ENCODE peak calls at places on chromosomes 3 and 15, in six cellular contexts. One of them, this sample, is unnamed.

GRCh38 chr15:89673162-89673506 is 6.0 kb downstream of the PLIN1 start:
- DNase-seq in sigmoid colon: no peak
- DNase-seq in IMR-90: no peak
- DNase-seq in body of pancreas: no peak
- DNase-seq in breast epithelium: no peak
- DNase-seq in stomach: no peak
- DNase-seq in this sample: peak; percentile 61

GRCh38 chr15:36585774-36586173 is 6.3 kb downstream of the CDIN1 start:
- DNase-seq in IMR-90: no peak
- DNase-seq in body of pancreas: no peak
- DNase-seq in sigmoid colon: no peak
- DNase-seq in stomach: no peak
- DNase-seq in breast epithelium: no peak
- DNase-seq in this sample: no peak

GRCh38 chr3:188944108-188944507 is 227.7 kb upstream of the TPRG1 start:
- DNase-seq in sigmoid colon: no peak
- DNase-seq in IMR-90: no peak
- DNase-seq in stomach: no peak
- DNase-seq in breast epithelium: peak; percentile 32
- DNase-seq in body of pancreas: no peak
- DNase-seq in this sample: no peak

GRCh38 chr3:119457260-119457659 is 6.2 kb downstream of the TMEM39A start:
- DNase-seq in breast epithelium: no peak
- DNase-seq in sigmoid colon: no peak
- DNase-seq in IMR-90: no peak
- DNase-seq in body of pancreas: peak; percentile 27
- DNase-seq in stomach: no peak
- DNase-seq in this sample: no peak

GRCh38 chr15:58864602-58865419 is 68.7 kb downstream of the SLTM start:
- DNase-seq in breast epithelium: no peak
- DNase-seq in IMR-90: no peak
- DNase-seq in sigmoid colon: no peak
- DNase-seq in body of pancreas: peak; percentile 75
- DNase-seq in stomach: peak; percentile 33
- DNase-seq in this sample: peak; percentile 78

GRCh38 chr15:85491663-85492062 is 111.3 kb downstream of the AKAP13 start:
- DNase-seq in sigmoid colon: no peak
- DNase-seq in breast epithelium: no peak
- DNase-seq in stomach: no peak
- DNase-seq in IMR-90: no peak
- DNase-seq in body of pancreas: no peak
- DNase-seq in this sample: no peak

GRCh38 chr3:190059242-190059590 is 61.5 kb downstream of the P3H2 start:
- DNase-seq in breast epithelium: no peak
- DNase-seq in IMR-90: peak; percentile 74
- DNase-seq in stomach: no peak
- DNase-seq in body of pancreas: no peak
- DNase-seq in sigmoid colon: no peak
- DNase-seq in this sample: no peak

GRCh38 chr3:43584043-43584826 is 37.6 kb downstream of the ANO10 start:
- DNase-seq in breast epithelium: no peak
- DNase-seq in sigmoid colon: no peak
- DNase-seq in stomach: no peak
- DNase-seq in IMR-90: peak; percentile 65
- DNase-seq in body of pancreas: no peak
- DNase-seq in this sample: no peak

GRCh38 chr15:60385620-60386552 is 11.9 kb downstream of the ANXA2 start:
- DNase-seq in stomach: no peak
- DNase-seq in IMR-90: no peak
- DNase-seq in body of pancreas: no peak
- DNase-seq in sigmoid colon: no peak
- DNase-seq in breast epithelium: no peak
- DNase-seq in this sample: no peak

GRCh38 chr15:89367485-89368451 is 33.1 kb upstream of the POLG start:
- DNase-seq in IMR-90: no peak
- DNase-seq in sigmoid colon: no peak
- DNase-seq in body of pancreas: no peak
- DNase-seq in breast epithelium: no peak
- DNase-seq in stomach: no peak
- DNase-seq in this sample: no peak

GRCh38 chr3:137471553-137472204 is 292.4 kb upstream of the SOX14 start:
- DNase-seq in body of pancreas: no peak
- DNase-seq in breast epithelium: no peak
- DNase-seq in sigmoid colon: no peak
- DNase-seq in stomach: no peak
- DNase-seq in IMR-90: no peak
- DNase-seq in this sample: no peak

GRCh38 chr3:13532085-13532484 is 16.8 kb upstream of the FBLN2 start:
- DNase-seq in stomach: no peak
- DNase-seq in sigmoid colon: peak; percentile 81
- DNase-seq in breast epithelium: no peak
- DNase-seq in body of pancreas: no peak
- DNase-seq in IMR-90: no peak
- DNase-seq in this sample: no peak

GRCh38 chr3:188400494-188401243 is 246.7 kb downstream of the LPP start:
- DNase-seq in body of pancreas: peak; percentile 26
- DNase-seq in sigmoid colon: no peak
- DNase-seq in IMR-90: no peak
- DNase-seq in stomach: no peak
- DNase-seq in breast epithelium: no peak
- DNase-seq in this sample: no peak

GRCh38 chr3:153768559-153769469 is 352.4 kb upstream of the ARHGEF26 start:
- DNase-seq in body of pancreas: peak; percentile 56
- DNase-seq in IMR-90: peak; percentile 61
- DNase-seq in sigmoid colon: peak; percentile 60
- DNase-seq in stomach: no peak
- DNase-seq in breast epithelium: peak; percentile 25
- DNase-seq in this sample: peak; percentile 55

GRCh38 chr15:82850242-82850591 is 40.8 kb downstream of the WHAMM start:
- DNase-seq in IMR-90: peak; percentile 5
- DNase-seq in sigmoid colon: no peak
- DNase-seq in body of pancreas: peak; percentile 57
- DNase-seq in stomach: no peak
- DNase-seq in breast epithelium: peak; percentile 16
- DNase-seq in this sample: no peak

GRCh38 chr3:118466795-118467330 is 567.8 kb downstream of the IGSF11 start:
- DNase-seq in body of pancreas: no peak
- DNase-seq in stomach: no peak
- DNase-seq in breast epithelium: no peak
- DNase-seq in IMR-90: no peak
- DNase-seq in sigmoid colon: no peak
- DNase-seq in this sample: no peak

GRCh38 chr15:100919481-100920405 is 586 bp downstream of the LRRK1 start:
- DNase-seq in breast epithelium: no peak
- DNase-seq in IMR-90: peak; percentile 19
- DNase-seq in body of pancreas: peak; percentile 28
- DNase-seq in sigmoid colon: no peak
- DNase-seq in stomach: no peak
- DNase-seq in this sample: peak; percentile 63

GRCh38 chr15:65399001-65399706 is 21.4 kb upstream of the IGDCC3 start:
- DNase-seq in IMR-90: no peak
- DNase-seq in body of pancreas: no peak
- DNase-seq in stomach: no peak
- DNase-seq in sigmoid colon: no peak
- DNase-seq in breast epithelium: no peak
- DNase-seq in this sample: no peak

GRCh38 chr3:158460929-158461328 is 110.1 kb upstream of the MLF1 start:
- DNase-seq in body of pancreas: no peak
- DNase-seq in breast epithelium: no peak
- DNase-seq in IMR-90: peak; percentile 45
- DNase-seq in stomach: no peak
- DNase-seq in sigmoid colon: no peak
- DNase-seq in this sample: no peak

GRCh38 chr3:170421147-170421641 is 2.5 kb downstream of the CLDN11 start:
- DNase-seq in stomach: no peak
- DNase-seq in IMR-90: peak; percentile 44
- DNase-seq in breast epithelium: peak; percentile 73
- DNase-seq in sigmoid colon: no peak
- DNase-seq in body of pancreas: no peak
- DNase-seq in this sample: no peak

GRCh38 chr3:170419301-170420087 is 826 bp downstream of the CLDN11 start:
- DNase-seq in stomach: no peak
- DNase-seq in body of pancreas: no peak
- DNase-seq in breast epithelium: peak; percentile 57
- DNase-seq in IMR-90: peak; percentile 41
- DNase-seq in sigmoid colon: peak; percentile 65
- DNase-seq in this sample: no peak

GRCh38 chr3:170420307-170420821 is 1.7 kb downstream of the CLDN11 start:
- DNase-seq in IMR-90: peak; percentile 47
- DNase-seq in body of pancreas: no peak
- DNase-seq in sigmoid colon: no peak
- DNase-seq in stomach: no peak
- DNase-seq in breast epithelium: peak; percentile 26
- DNase-seq in this sample: no peak

GRCh38 chr3:170417090-170417489 is 1.6 kb upstream of the CLDN11 start:
- DNase-seq in breast epithelium: no peak
- DNase-seq in sigmoid colon: no peak
- DNase-seq in body of pancreas: no peak
- DNase-seq in IMR-90: no peak
- DNase-seq in stomach: no peak
- DNase-seq in this sample: no peak

GRCh38 chr3:170418422-170419300 is at the start of gene CLDN11:
- DNase-seq in IMR-90: peak; percentile 75
- DNase-seq in breast epithelium: peak; percentile 44
- DNase-seq in sigmoid colon: peak; percentile 75
- DNase-seq in body of pancreas: no peak
- DNase-seq in stomach: no peak
- DNase-seq in this sample: no peak
- TF ChIP-seq POLR2A in IMR-90: peak; percentile 34
- TF ChIP-seq POLR2A in breast epithelium: no peak
- TF ChIP-seq POLR2A in sigmoid colon: no peak
- TF ChIP-seq POLR2A in body of pancreas: no peak
- TF ChIP-seq POLR2A in stomach: no peak
- TF ChIP-seq POLR2A in this sample: no peak

DNA sequence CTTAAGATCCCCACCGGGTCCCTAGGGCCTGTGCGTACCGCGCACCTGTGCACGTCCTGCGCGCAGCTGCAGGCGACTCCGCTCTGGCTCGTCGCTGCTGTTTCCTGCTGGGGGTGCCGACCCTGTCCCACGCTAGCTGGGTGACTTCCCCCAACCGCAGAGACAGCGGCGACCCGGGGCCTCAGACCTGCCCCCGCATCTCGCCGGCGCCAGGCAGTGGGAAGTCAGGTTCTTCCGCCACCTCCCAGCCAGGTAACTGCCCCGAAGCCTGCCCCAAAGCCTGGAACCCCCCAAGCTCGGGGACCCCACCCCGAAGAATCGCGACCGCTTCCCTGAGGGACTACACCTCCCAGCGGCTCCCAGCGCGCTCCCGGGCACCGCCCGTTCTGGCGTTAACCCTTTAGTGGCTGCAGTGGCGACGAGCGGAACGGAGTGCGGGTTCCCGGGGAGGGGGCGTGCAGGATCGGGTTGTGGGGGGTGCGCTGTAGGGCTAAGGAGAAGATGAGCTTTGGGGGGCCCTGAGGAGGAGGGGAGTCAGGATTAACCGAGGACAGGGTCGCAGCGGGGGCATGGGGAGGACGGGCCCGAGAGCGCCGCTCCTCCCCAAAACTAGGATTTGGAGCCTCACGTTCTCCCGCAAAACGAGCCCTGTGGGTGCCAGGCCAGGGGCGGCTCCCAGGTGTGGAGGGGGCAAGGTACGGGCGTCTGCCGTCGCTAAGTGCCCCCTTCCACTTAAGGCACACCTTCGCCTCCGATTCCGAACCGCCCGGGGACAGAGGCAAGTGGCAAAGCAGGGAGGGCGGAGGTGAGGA is 589 bp downstream of the NEIL1 start:
- DNase-seq in stomach: peak; percentile 68
- DNase-seq in IMR-90: no peak
- DNase-seq in body of pancreas: peak; percentile 62
- DNase-seq in sigmoid colon: peak; percentile 78
- DNase-seq in breast epithelium: no peak
- DNase-seq in this sample: no peak
- TF ChIP-seq POLR2A in stomach: no peak
- TF ChIP-seq POLR2A in IMR-90: no peak
- TF ChIP-seq POLR2A in body of pancreas: peak; percentile 64
- TF ChIP-seq POLR2A in sigmoid colon: no peak
- TF ChIP-seq POLR2A in breast epithelium: no peak
- TF ChIP-seq POLR2A in this sample: no peak

GRCh38 chr15:42581272-42581730 is 5.9 kb downstream of the STARD9 start:
- DNase-seq in IMR-90: peak; percentile 68
- DNase-seq in sigmoid colon: peak; percentile 95
- DNase-seq in stomach: peak; percentile 88
- DNase-seq in breast epithelium: peak; percentile 71
- DNase-seq in body of pancreas: peak; percentile 86
- DNase-seq in this sample: peak; percentile 88
- TF ChIP-seq POLR2A in IMR-90: no peak
- TF ChIP-seq POLR2A in sigmoid colon: no peak
- TF ChIP-seq POLR2A in stomach: no peak
- TF ChIP-seq POLR2A in breast epithelium: no peak
- TF ChIP-seq POLR2A in body of pancreas: peak; percentile 48
- TF ChIP-seq POLR2A in this sample: peak; percentile 42

GRCh38 chr3:48633743-48634142 is 1.5 kb downstream of the SLC26A6 start:
- DNase-seq in breast epithelium: no peak
- DNase-seq in stomach: no peak
- DNase-seq in body of pancreas: no peak
- DNase-seq in IMR-90: no peak
- DNase-seq in sigmoid colon: no peak
- DNase-seq in this sample: no peak

GRCh38 chr3:48637305-48637704 is 2.0 kb upstream of the SLC26A6 start:
- DNase-seq in sigmoid colon: no peak
- DNase-seq in breast epithelium: no peak
- DNase-seq in IMR-90: no peak
- DNase-seq in body of pancreas: no peak
- DNase-seq in stomach: no peak
- DNase-seq in this sample: no peak

GRCh38 chr3:48636149-48636548 is 888 bp upstream of the SLC26A6 start:
- DNase-seq in IMR-90: no peak
- DNase-seq in stomach: no peak
- DNase-seq in sigmoid colon: no peak
- DNase-seq in body of pancreas: no peak
- DNase-seq in breast epithelium: no peak
- DNase-seq in this sample: no peak

GRCh38 chr3:48634661-48635221 is 520 bp downstream of the SLC26A6 start:
- DNase-seq in body of pancreas: peak; percentile 48
- DNase-seq in breast epithelium: no peak
- DNase-seq in stomach: peak; percentile 69
- DNase-seq in sigmoid colon: peak; percentile 82
- DNase-seq in IMR-90: peak; percentile 51
- DNase-seq in this sample: peak; percentile 84

DNA sequence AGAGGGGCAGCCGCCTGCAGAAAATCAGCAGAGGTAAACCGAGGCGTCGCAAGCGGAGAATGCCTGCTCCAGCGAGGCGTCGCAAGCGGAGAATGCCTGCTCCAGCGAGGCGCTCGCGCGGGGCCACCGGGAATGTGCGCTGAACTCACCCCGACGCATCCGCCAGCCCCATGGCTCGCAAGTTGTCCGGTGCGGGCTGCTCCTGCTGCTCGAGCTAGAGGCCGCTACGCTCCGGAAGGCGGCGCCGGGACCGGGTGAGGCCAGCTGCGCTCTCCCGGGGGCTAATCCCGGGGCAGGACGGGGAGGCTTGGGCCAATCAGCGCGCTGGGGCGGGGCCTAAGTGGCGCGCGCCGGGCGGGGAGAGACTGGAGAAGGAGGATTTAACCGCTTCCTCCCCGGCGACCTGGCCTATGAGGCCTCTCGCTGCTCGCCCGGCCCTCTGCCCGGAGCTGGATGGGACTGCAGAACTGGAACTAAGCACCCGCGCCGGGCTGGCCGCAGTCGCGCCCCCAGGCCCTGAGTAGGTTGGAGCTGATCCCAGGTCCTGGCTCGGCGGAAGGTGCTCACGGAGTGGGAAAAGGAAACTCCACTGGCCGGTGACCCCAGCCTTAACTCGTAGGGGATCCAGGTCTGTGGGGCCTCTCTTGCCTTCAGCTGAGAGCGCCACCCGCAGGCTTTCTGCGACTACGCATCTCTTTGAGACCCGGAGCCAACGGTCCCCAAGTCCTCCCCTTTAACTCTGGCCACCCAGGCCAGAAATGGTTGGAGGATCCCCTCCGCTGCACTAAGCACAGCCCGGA is at the start of gene SLC26A6:
- DNase-seq in sigmoid colon: peak; percentile 98
- DNase-seq in stomach: peak; percentile 98
- DNase-seq in IMR-90: peak; percentile 93
- DNase-seq in breast epithelium: peak; percentile 94
- DNase-seq in body of pancreas: peak; percentile 97
- DNase-seq in this sample: peak; percentile 98
- TF ChIP-seq POLR2A in sigmoid colon: no peak
- TF ChIP-seq POLR2A in stomach: peak; percentile 31
- TF ChIP-seq POLR2A in IMR-90: no peak
- TF ChIP-seq POLR2A in breast epithelium: no peak
- TF ChIP-seq POLR2A in body of pancreas: peak; percentile 77
- TF ChIP-seq POLR2A in this sample: peak; percentile 47